ENCODE peak calls at places on chromosomes 16 and 17, in five cellular contexts. One of them, this sample, is unnamed.

GRCh38 chr17:50660042-50660886 is 25.6 kb downstream of the ABCC3 start:
- DNase-seq in A549: peak
- DNase-seq in endothelial cell of umbilical vein: peak
- DNase-seq in tibial nerve: no peak
- DNase-seq in vagina: no peak
- DNase-seq in this sample: no peak

GRCh38 chr16:55765161-55765560 is 67.7 kb downstream of the CES1 start:
- DNase-seq in A549: no peak
- DNase-seq in vagina: no peak
- DNase-seq in endothelial cell of umbilical vein: no peak
- DNase-seq in tibial nerve: no peak
- DNase-seq in this sample: no peak

GRCh38 chr16:12900599-12901203 is 697 bp upstream of the SHISA9 start:
- DNase-seq in endothelial cell of umbilical vein: no peak
- DNase-seq in tibial nerve: no peak
- DNase-seq in A549: no peak
- DNase-seq in vagina: no peak
- DNase-seq in this sample: no peak

GRCh38 chr17:69415431-69415830 is 934 bp downstream of the MAP2K6 start:
- DNase-seq in vagina: no peak
- DNase-seq in endothelial cell of umbilical vein: no peak
- DNase-seq in tibial nerve: no peak
- DNase-seq in A549: no peak
- DNase-seq in this sample: no peak

GRCh38 chr17:77906377-77906871 is 52.1 kb upstream of the TNRC6C start:
- DNase-seq in A549: no peak
- DNase-seq in endothelial cell of umbilical vein: no peak
- DNase-seq in tibial nerve: no peak
- DNase-seq in vagina: no peak
- DNase-seq in this sample: no peak

GRCh38 chr17:29112780-29113295 is 67.4 kb downstream of the MYO18A start:
- DNase-seq in A549: no peak
- DNase-seq in tibial nerve: peak
- DNase-seq in endothelial cell of umbilical vein: no peak
- DNase-seq in vagina: no peak
- DNase-seq in this sample: no peak

GRCh38 chr16:48617104-48617503 is 7.1 kb upstream of the N4BP1 start:
- DNase-seq in vagina: no peak
- DNase-seq in endothelial cell of umbilical vein: no peak
- DNase-seq in A549: no peak
- DNase-seq in tibial nerve: no peak
- DNase-seq in this sample: no peak

GRCh38 chr16:82694239-82694874 is 67.6 kb downstream of the CDH13 start:
- DNase-seq in tibial nerve: no peak
- DNase-seq in endothelial cell of umbilical vein: no peak
- DNase-seq in A549: no peak
- DNase-seq in vagina: no peak
- DNase-seq in this sample: no peak

GRCh38 chr17:28227278-28228108 is 91.5 kb upstream of the TMEM97 start:
- DNase-seq in endothelial cell of umbilical vein: no peak
- DNase-seq in tibial nerve: no peak
- DNase-seq in A549: peak
- DNase-seq in vagina: no peak
- DNase-seq in this sample: peak

GRCh38 chr16:65905326-65905725 is 461.2 kb upstream of the CDH5 start:
- DNase-seq in vagina: no peak
- DNase-seq in endothelial cell of umbilical vein: no peak
- DNase-seq in tibial nerve: no peak
- DNase-seq in A549: no peak
- DNase-seq in this sample: no peak

GRCh38 chr16:76535-77272 is 1.3 kb upstream of the MPG start:
- DNase-seq in endothelial cell of umbilical vein: peak
- DNase-seq in tibial nerve: peak
- DNase-seq in A549: no peak
- DNase-seq in vagina: no peak
- DNase-seq in this sample: peak

GRCh38 chr16:85245307-85246172 is 133.3 kb upstream of the CIBAR2 start:
- DNase-seq in tibial nerve: peak
- DNase-seq in A549: peak
- DNase-seq in endothelial cell of umbilical vein: peak
- DNase-seq in vagina: no peak
- DNase-seq in this sample: peak

GRCh38 chr17:8500609-8501008 is 64.9 kb downstream of the NDEL1 start:
- DNase-seq in endothelial cell of umbilical vein: no peak
- DNase-seq in vagina: no peak
- DNase-seq in A549: no peak
- DNase-seq in tibial nerve: no peak
- DNase-seq in this sample: no peak

GRCh38 chr17:2937331-2938003 is 125.9 kb downstream of the OR1D5 start:
- DNase-seq in tibial nerve: no peak
- DNase-seq in vagina: no peak
- DNase-seq in A549: no peak
- DNase-seq in endothelial cell of umbilical vein: peak
- DNase-seq in this sample: no peak

GRCh38 chr17:48961516-48962233 is 6.7 kb downstream of the GIP start:
- DNase-seq in vagina: no peak
- DNase-seq in tibial nerve: no peak
- DNase-seq in A549: peak
- DNase-seq in endothelial cell of umbilical vein: peak
- DNase-seq in this sample: no peak

GRCh38 chr17:81390436-81391214 is 4.6 kb upstream of the BAHCC1 start:
- DNase-seq in endothelial cell of umbilical vein: no peak
- DNase-seq in A549: no peak
- DNase-seq in vagina: no peak
- DNase-seq in tibial nerve: no peak
- DNase-seq in this sample: no peak

GRCh38 chr17:81863833-81864768 is 3.8 kb upstream of the P4HB start:
- DNase-seq in vagina: no peak
- DNase-seq in tibial nerve: no peak
- DNase-seq in A549: peak
- DNase-seq in endothelial cell of umbilical vein: no peak
- DNase-seq in this sample: no peak

GRCh38 chr16:71985262-71985974 is 14.8 kb downstream of the PKD1L3 start:
- DNase-seq in tibial nerve: no peak
- DNase-seq in endothelial cell of umbilical vein: no peak
- DNase-seq in A549: no peak
- DNase-seq in vagina: no peak
- DNase-seq in this sample: no peak

GRCh38 chr17:64449545-64449944 is 630 bp downstream of the MILR1 start:
- DNase-seq in endothelial cell of umbilical vein: no peak
- DNase-seq in vagina: no peak
- DNase-seq in A549: no peak
- DNase-seq in tibial nerve: no peak
- DNase-seq in this sample: no peak

GRCh38 chr17:50210249-50211225 is 9.1 kb upstream of the COL1A1 start:
- DNase-seq in vagina: peak
- DNase-seq in A549: peak
- DNase-seq in tibial nerve: no peak
- DNase-seq in endothelial cell of umbilical vein: peak
- DNase-seq in this sample: peak

GRCh38 chr16:23561586-23561985 is 4.1 kb downstream of the UBFD1 start:
- DNase-seq in endothelial cell of umbilical vein: no peak
- DNase-seq in A549: no peak
- DNase-seq in tibial nerve: no peak
- DNase-seq in vagina: no peak
- DNase-seq in this sample: no peak

GRCh38 chr17:8204761-8205555 is 5.4 kb downstream of the AURKB start:
- DNase-seq in endothelial cell of umbilical vein: no peak
- DNase-seq in A549: no peak
- DNase-seq in tibial nerve: no peak
- DNase-seq in vagina: no peak
- DNase-seq in this sample: no peak

GRCh38 chr17:28746611-28747045 is 2.8 kb downstream of the TRAF4 start:
- DNase-seq in endothelial cell of umbilical vein: peak
- DNase-seq in A549: peak
- DNase-seq in vagina: no peak
- DNase-seq in tibial nerve: no peak
- DNase-seq in this sample: no peak

GRCh38 chr17:8674344-8675305 is 44.1 kb upstream of the MYH10 start:
- DNase-seq in tibial nerve: no peak
- DNase-seq in vagina: no peak
- DNase-seq in endothelial cell of umbilical vein: peak
- DNase-seq in A549: no peak
- DNase-seq in this sample: no peak

GRCh38 chr16:1839554-1839953 is 12.5 kb downstream of the FAHD1 start:
- DNase-seq in endothelial cell of umbilical vein: no peak
- DNase-seq in A549: no peak
- DNase-seq in vagina: no peak
- DNase-seq in tibial nerve: no peak
- DNase-seq in this sample: no peak

GRCh38 chr17:29129731-29130130 is 50.5 kb downstream of the MYO18A start:
- DNase-seq in A549: no peak
- DNase-seq in endothelial cell of umbilical vein: no peak
- DNase-seq in vagina: no peak
- DNase-seq in tibial nerve: no peak
- DNase-seq in this sample: no peak

GRCh38 chr17:29136998-29137730 is 43.0 kb downstream of the MYO18A start:
- DNase-seq in tibial nerve: no peak
- DNase-seq in A549: no peak
- DNase-seq in endothelial cell of umbilical vein: no peak
- DNase-seq in vagina: no peak
- DNase-seq in this sample: no peak

GRCh38 chr16:48918520-48919258 is 308.7 kb upstream of the N4BP1 start:
- DNase-seq in vagina: no peak
- DNase-seq in endothelial cell of umbilical vein: no peak
- DNase-seq in A549: peak
- DNase-seq in tibial nerve: no peak
- DNase-seq in this sample: no peak

GRCh38 chr17:4891405-4892062 is 7.8 kb upstream of the C17orf107 start:
- DNase-seq in A549: no peak
- DNase-seq in endothelial cell of umbilical vein: no peak
- DNase-seq in vagina: no peak
- DNase-seq in tibial nerve: no peak
- DNase-seq in this sample: no peak
- TF ChIP-seq POLR2A in A549: no peak
- TF ChIP-seq POLR2A in endothelial cell of umbilical vein: no peak
- TF ChIP-seq POLR2A in vagina: no peak
- TF ChIP-seq POLR2A in tibial nerve: no peak
- TF ChIP-seq POLR2A in this sample: no peak

GRCh38 chr17:80286638-80286960 is 25.9 kb downstream of the RNF213 start:
- DNase-seq in tibial nerve: no peak
- DNase-seq in vagina: no peak
- DNase-seq in A549: no peak
- DNase-seq in endothelial cell of umbilical vein: no peak
- DNase-seq in this sample: no peak
- TF ChIP-seq POLR2A in tibial nerve: no peak
- TF ChIP-seq POLR2A in vagina: no peak
- TF ChIP-seq POLR2A in A549: no peak
- TF ChIP-seq POLR2A in endothelial cell of umbilical vein: no peak
- TF ChIP-seq POLR2A in this sample: no peak

GRCh38 chr17:16952401-16952800 is 19.5 kb downstream of the TNFRSF13B start:
- DNase-seq in A549: no peak
- DNase-seq in vagina: no peak
- DNase-seq in endothelial cell of umbilical vein: no peak
- DNase-seq in tibial nerve: no peak
- DNase-seq in this sample: peak
- TF ChIP-seq POLR2A in A549: no peak
- TF ChIP-seq POLR2A in vagina: no peak
- TF ChIP-seq POLR2A in endothelial cell of umbilical vein: no peak
- TF ChIP-seq POLR2A in tibial nerve: no peak
- TF ChIP-seq POLR2A in this sample: no peak

DNA sequence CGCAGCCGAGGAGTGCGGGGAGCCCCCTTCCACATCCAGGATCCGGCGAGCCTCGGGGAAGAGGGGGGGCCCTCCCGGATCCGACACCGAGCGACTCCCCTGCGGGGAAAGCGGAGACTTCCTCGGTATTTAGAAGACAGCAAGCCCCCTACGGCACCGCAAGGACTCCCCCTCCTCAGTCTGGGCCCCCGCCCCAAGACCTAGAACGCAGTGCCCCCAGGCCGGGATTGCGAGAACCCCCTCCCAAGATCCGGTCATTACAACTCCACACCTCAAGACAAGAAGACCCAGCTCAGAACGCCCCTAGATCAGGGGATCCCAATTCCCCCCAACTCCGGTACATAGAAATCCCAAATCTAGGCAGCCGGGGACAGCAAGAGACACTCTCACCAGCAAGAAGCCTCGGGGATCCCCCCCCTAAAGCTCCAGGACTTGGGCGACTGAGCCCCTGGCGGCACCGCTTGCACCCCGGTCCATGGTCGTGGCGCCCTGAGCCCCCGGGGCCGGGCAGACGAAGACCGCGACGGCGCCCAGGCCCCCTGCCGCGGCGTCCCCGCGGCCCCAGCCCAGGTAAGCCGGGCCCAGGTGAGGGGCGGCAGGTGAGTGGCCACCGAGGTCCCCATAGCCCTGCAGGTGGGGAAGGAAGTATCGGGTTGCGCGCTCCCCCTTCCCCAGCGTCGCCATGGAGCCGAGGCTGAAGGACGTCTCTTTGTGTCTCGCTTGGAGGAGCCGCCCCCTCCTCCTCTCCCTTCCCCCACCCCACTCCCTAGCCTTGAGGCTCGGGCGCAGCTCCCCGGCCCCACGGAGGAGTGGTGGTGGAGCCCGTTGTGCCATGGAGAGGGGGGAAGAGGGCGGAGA is 635 bp downstream of the SBK1 start:
- DNase-seq in endothelial cell of umbilical vein: no peak
- DNase-seq in tibial nerve: no peak
- DNase-seq in vagina: no peak
- DNase-seq in A549: no peak
- DNase-seq in this sample: no peak
- TF ChIP-seq POLR2A in endothelial cell of umbilical vein: no peak
- TF ChIP-seq POLR2A in tibial nerve: no peak
- TF ChIP-seq POLR2A in vagina: no peak
- TF ChIP-seq POLR2A in A549: no peak
- TF ChIP-seq POLR2A in this sample: no peak

GRCh38 chr16:28609631-28610594 is at the start of gene SULT1A1:
- DNase-seq in endothelial cell of umbilical vein: no peak
- DNase-seq in vagina: peak
- DNase-seq in A549: no peak
- DNase-seq in tibial nerve: peak
- DNase-seq in this sample: peak
- TF ChIP-seq POLR2A in endothelial cell of umbilical vein: no peak
- TF ChIP-seq POLR2A in vagina: no peak
- TF ChIP-seq POLR2A in A549: no peak
- TF ChIP-seq POLR2A in tibial nerve: no peak
- TF ChIP-seq POLR2A in this sample: no peak

GRCh38 chr16:47055136-47055885 is 81.8 kb upstream of the DNAJA2 start:
- DNase-seq in A549: no peak
- DNase-seq in tibial nerve: no peak
- DNase-seq in endothelial cell of umbilical vein: no peak
- DNase-seq in vagina: no peak
- DNase-seq in this sample: no peak

GRCh38 chr16:47052666-47053640 is 79.5 kb upstream of the DNAJA2 start:
- DNase-seq in endothelial cell of umbilical vein: no peak
- DNase-seq in vagina: no peak
- DNase-seq in A549: no peak
- DNase-seq in tibial nerve: no peak
- DNase-seq in this sample: no peak

GRCh38 chr16:47051031-47051430 is 77.6 kb upstream of the DNAJA2 start:
- DNase-seq in endothelial cell of umbilical vein: no peak
- DNase-seq in A549: no peak
- DNase-seq in tibial nerve: no peak
- DNase-seq in vagina: no peak
- DNase-seq in this sample: no peak

GRCh38 chr16:47054306-47054705 is 80.8 kb upstream of the DNAJA2 start:
- DNase-seq in A549: no peak
- DNase-seq in tibial nerve: no peak
- DNase-seq in endothelial cell of umbilical vein: no peak
- DNase-seq in vagina: no peak
- DNase-seq in this sample: no peak

GRCh38 chr16:47053895-47054294 is 80.4 kb upstream of the DNAJA2 start:
- DNase-seq in vagina: no peak
- DNase-seq in A549: no peak
- DNase-seq in tibial nerve: no peak
- DNase-seq in endothelial cell of umbilical vein: no peak
- DNase-seq in this sample: no peak
- TF ChIP-seq POLR2A in vagina: no peak
- TF ChIP-seq POLR2A in A549: no peak
- TF ChIP-seq POLR2A in tibial nerve: no peak
- TF ChIP-seq POLR2A in endothelial cell of umbilical vein: no peak
- TF ChIP-seq POLR2A in this sample: no peak